ENCODE peak calls at places on chromosomes 16 and 17, in five cellular contexts. V is stomach, C is tibial nerve, Z is brain microvascular endothelial cell, N is dorsolateral prefrontal cortex. G is an unnamed sample.

GRCh38 chr17:73228748-73229236 is 32.9 kb downstream of the CPSF4L start:
- DNase-seq in N (no peak), C (peak; percentile 52), Z (peak; percentile 84), V (peak; percentile 77), G (peak; percentile 69)

GRCh38 chr17:44263360-44263902 is 4.5 kb downstream of the SLC4A1 start:
- DNase-seq in V (no peak), N (no peak), C (no peak), Z (no peak), G (no peak)

GRCh38 chr17:13822671-13823070 is 220.9 kb upstream of the HS3ST3A1 start:
- DNase-seq in V (no peak), Z (no peak), N (no peak), C (no peak), G (no peak)

GRCh38 chr17:37050905-37051304 is 102.2 kb downstream of the AATF start:
- DNase-seq in N (no peak), C (no peak), V (no peak), Z (no peak), G (no peak)

GRCh38 chr16:55759983-55760664 is 72.8 kb downstream of the CES1 start:
- DNase-seq in Z (no peak), V (no peak), N (peak; percentile 43), C (no peak), G (no peak)

GRCh38 chr17:29250666-29251065 is 4.0 kb downstream of the CRYBA1 start:
- DNase-seq in V (no peak), C (no peak), Z (peak; percentile 59), N (no peak), G (peak; percentile 59)

GRCh38 chr16:56944954-56945839 is 13.3 kb downstream of the HERPUD1 start:
- DNase-seq in C (no peak), V (no peak), Z (no peak), N (no peak), G (no peak)

GRCh38 chr17:44978807-44979206 is 10.7 kb upstream of the C1QL1 start:
- DNase-seq in N (no peak), V (no peak), C (no peak), Z (no peak), G (no peak)

GRCh38 chr17:57455063-57455914 is 199.0 kb downstream of the MSI2 start:
- DNase-seq in Z (peak; percentile 60), N (no peak), C (no peak), V (no peak), G (no peak)

GRCh38 chr17:68207651-68208253 is 40.1 kb upstream of the AMZ2 start:
- DNase-seq in N (no peak), Z (no peak), C (no peak), V (no peak), G (no peak)

GRCh38 chr17:68201425-68201785 is 46.4 kb upstream of the AMZ2 start:
- DNase-seq in N (no peak), C (no peak), V (no peak), Z (no peak), G (no peak)

GRCh38 chr17:68204736-68205135 is 43.1 kb upstream of the AMZ2 start:
- DNase-seq in V (no peak), Z (no peak), C (no peak), N (no peak), G (no peak)

GRCh38 chr17:68200689-68201424 is 47.0 kb upstream of the AMZ2 start:
- DNase-seq in V (peak; percentile 80), C (peak; percentile 67), N (peak; percentile 83), Z (peak; percentile 54), G (peak; percentile 13)

DNA sequence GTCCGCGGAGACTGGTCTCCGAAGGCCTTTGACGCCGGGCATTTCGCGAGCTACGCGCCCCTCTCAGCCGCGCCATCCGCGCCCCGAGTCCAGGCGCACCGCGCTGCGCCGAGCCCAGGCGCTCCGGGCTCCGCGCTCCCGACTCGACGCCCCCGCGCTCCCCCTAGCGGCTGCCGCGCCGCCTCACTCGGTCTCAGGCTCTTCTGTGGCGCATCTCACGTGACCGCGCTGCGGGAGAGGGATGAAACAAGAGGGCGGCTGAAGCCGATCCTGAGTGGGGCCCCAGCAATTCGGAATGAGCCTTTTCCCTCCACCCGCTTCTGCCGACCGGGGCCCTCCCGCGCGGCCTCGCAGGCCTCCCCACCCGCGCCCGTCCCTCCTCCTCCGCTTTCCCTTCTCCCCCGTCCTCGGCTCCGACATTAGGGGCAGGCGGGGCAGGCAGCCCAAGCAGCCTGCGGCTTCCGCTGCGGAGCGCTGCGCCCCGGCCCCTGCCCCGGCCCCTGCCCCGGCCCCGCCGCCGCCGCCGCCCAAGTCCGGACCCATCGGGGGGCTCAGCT is 42.5 kb upstream of the AMZ2 start:
- DNase-seq in Z (peak; percentile 80), C (peak; percentile 89), N (peak; percentile 94), V (peak; percentile 92), G (peak; percentile 61)
- H3K4me3 ChIP-seq in Z (peak overlapping the region; percentile 79), C (peak overlapping the region; percentile 73), N (peak overlapping the region; percentile 72), V (peak overlapping the region; percentile 93), G (peak overlapping the region; percentile 89)

GRCh38 chr17:30696234-30696633 is 128.3 kb downstream of the CRLF3 start:
- DNase-seq in V (no peak), N (no peak), Z (no peak), C (no peak), G (no peak)
- H3K27me3 ChIP-seq in V (peaks cover 2% of the 10 kb centered on the region), N (no peaks in the 10 kb centered on the region), Z (no peaks in the 10 kb centered on the region), C (peaks cover 48% of the 10 kb centered on the region), G (peaks cover 3% of the 10 kb centered on the region)

GRCh38 chr16:17921357-17921978 is 415.1 kb downstream of the NPIPA8 start:
- DNase-seq in V (no peak), C (no peak), Z (no peak), N (no peak), G (no peak)
- TF ChIP-seq CTCF in V (no peak), C (peak; percentile 26), Z (peak; percentile 29), N (peak; percentile 18), G (peak; percentile 36)

GRCh38 chr17:8001976-8002645 is at the start of gene GUCY2D:
- DNase-seq in Z (no peak), V (no peak), C (no peak), N (no peak), G (no peak)
- H3K4me3 ChIP-seq in Z (no peak within 1 kb of the TSS), V (peak within 1 kb of the TSS; percentile 24), C (no peak within 1 kb of the TSS), N (peak within 1 kb of the TSS; percentile 27), G (no peak within 1 kb of the TSS)

GRCh38 chr17:83148317-83149044 is 69.1 kb downstream of the METRNL start:
- DNase-seq in V (no peak), Z (no peak), N (no peak), C (no peak), G (no peak)
- H3K27me3 ChIP-seq in V (no peaks in the 10 kb centered on the region), Z (no peaks in the 10 kb centered on the region), N (no peaks in the 10 kb centered on the region), C (no peaks in the 10 kb centered on the region), G (peaks cover 48% of the 10 kb centered on the region)

DNA sequence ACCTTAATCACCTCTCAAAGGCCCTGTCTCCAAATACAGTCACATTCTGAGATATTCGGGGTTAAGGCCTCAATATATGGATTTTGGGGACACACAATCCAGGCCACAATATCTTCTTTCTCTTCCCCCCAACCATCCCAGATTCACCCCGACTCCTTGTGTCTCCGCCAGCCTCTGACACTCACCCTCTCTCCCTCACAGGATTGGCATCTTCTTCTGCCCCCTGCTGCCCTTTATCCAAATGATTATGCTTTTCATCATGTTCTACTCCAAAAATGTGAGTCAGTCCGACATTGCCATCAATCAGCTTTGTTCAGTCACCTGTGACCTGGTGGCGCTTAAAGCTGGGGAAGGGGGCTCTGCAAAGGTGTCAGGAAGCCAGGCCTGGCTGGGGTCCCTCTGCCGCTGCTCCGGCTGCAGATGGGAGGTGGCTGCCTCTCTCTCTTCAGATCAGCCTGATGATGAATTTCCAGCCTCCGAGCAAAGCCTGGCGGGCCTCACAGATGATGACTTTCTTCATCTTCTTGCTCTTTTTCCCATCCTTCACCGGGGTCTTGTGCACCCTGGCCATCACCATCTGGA is 35.1 kb downstream of the GDE1 start:
- DNase-seq in C (no peak), N (no peak), Z (no peak), V (no peak), G (no peak)
- TF ChIP-seq CTCF in C (no peak), N (no peak), Z (no peak), V (no peak), G (no peak)

GRCh38 chr17:40326014-40326831 is 17.2 kb downstream of the RARA start:
- DNase-seq in V (no peak), Z (no peak), C (no peak), N (no peak), G (no peak)
- H3K4me3 ChIP-seq in V (no peak overlapping the region), Z (no peak overlapping the region), C (no peak overlapping the region), N (no peak overlapping the region), G (no peak overlapping the region)

DNA sequence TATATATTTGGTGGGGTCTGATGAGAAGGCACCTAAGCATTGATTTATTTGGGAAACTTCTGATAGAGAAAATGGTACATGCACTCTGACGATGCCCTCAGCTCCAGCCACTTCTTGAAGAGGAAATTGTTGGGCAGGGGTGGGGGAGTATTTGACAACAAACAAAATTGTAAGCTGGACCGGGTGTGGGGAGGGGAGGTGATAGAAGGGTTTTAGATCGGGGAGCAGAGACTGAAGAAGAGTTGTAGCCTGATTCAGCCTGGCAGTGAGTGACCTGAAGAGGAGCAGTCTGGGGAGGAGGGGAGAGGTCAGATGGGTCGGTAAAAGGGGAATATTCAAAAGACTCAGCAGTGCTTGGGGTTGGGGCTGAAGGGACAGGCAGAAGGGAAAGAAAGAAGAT is 2284.7 kb downstream of the TP53TG3F start:
- DNase-seq in Z (no peak), N (no peak), V (no peak), C (no peak), G (no peak)
- H3K27me3 ChIP-seq in Z (no peaks in the 10 kb centered on the region), N (no peaks in the 10 kb centered on the region), V (no peaks in the 10 kb centered on the region), C (no peaks in the 10 kb centered on the region), G (no peaks in the 10 kb centered on the region)

GRCh38 chr16:88491001-88491559 is 38.0 kb downstream of the ZFPM1 start:
- DNase-seq in Z (no peak), N (no peak), C (no peak), V (no peak), G (no peak)

GRCh38 chr16:88486398-88487123 is 33.5 kb downstream of the ZFPM1 start:
- DNase-seq in Z (no peak), C (no peak), N (no peak), V (no peak), G (no peak)

GRCh38 chr16:88489163-88489721 is 36.2 kb downstream of the ZFPM1 start:
- DNase-seq in Z (no peak), N (no peak), V (peak; percentile 77), C (no peak), G (no peak)

GRCh38 chr16:88487124-88487432 is 34.0 kb downstream of the ZFPM1 start:
- DNase-seq in C (no peak), N (no peak), Z (no peak), V (no peak), G (no peak)

GRCh38 chr16:88487920-88488842 is 35.1 kb downstream of the ZFPM1 start:
- DNase-seq in C (no peak), Z (no peak), V (peak; percentile 96), N (no peak), G (no peak)
- TF ChIP-seq CTCF in C (no peak), Z (peak; percentile 11), V (peak; percentile 42), N (no peak), G (no peak)